ENCODE peak calls at places on chromosomes 3 and 15, in nine cellular contexts. C, Q, P, J, V, D, O, G and M are unnamed samples.

GRCh38 chr15:62545392-62546227 is 380.5 kb upstream of the C2CD4B start:
- DNase-seq in C (no peak), Q (peak; percentile 42), P (no peak), J (no peak), V (no peak), D (peak; percentile 58), O (peak; percentile 44), G (peak; percentile 80), M (peak; percentile 48)

GRCh38 chr3:19013879-19014278 is 134.4 kb upstream of the KCNH8 start:
- DNase-seq in C (no peak), Q (no peak), P (no peak), J (no peak), V (no peak), D (no peak), O (no peak), G (no peak), M (no peak)

GRCh38 chr3:37383323-37383722 is 208.9 kb upstream of the LRRFIP2 start:
- DNase-seq in C (no peak), Q (no peak), P (no peak), J (no peak), V (no peak), D (no peak), O (no peak), G (no peak), M (no peak)

GRCh38 chr15:55319537-55320325 is 709 bp downstream of the PIGB start:
- DNase-seq in C (no peak), Q (peak; percentile 5), P (no peak), J (no peak), V (peak; percentile 57), D (no peak), O (peak; percentile 4), G (peak; percentile 38), M (no peak)

GRCh38 chr3:190120161-190121060 is at the start of gene P3H2:
- DNase-seq in C (no peak), Q (peak; percentile 93), P (peak; percentile 14), J (peak; percentile 68), V (peak; percentile 77), D (peak; percentile 78), O (peak; percentile 77), G (peak; percentile 96), M (peak; percentile 87)

GRCh38 chr15:63401078-63401477 is 19.4 kb upstream of the CA12 start:
- DNase-seq in C (no peak), Q (no peak), P (peak; percentile 45), J (no peak), V (no peak), D (no peak), O (no peak), G (no peak), M (no peak)

GRCh38 chr3:64223809-64224570 is 1.3 kb downstream of the PRICKLE2 start:
- DNase-seq in C (no peak), Q (peak; percentile 62), P (no peak), J (no peak), V (no peak), D (no peak), O (no peak), G (peak; percentile 66), M (no peak)

GRCh38 chr15:73345658-73346057 is 23.1 kb downstream of the HCN4 start:
- DNase-seq in C (no peak), Q (no peak), P (no peak), J (no peak), V (no peak), D (no peak), O (no peak), G (no peak), M (no peak)

GRCh38 chr3:133457025-133457424 is 57.2 kb downstream of the BFSP2 start:
- DNase-seq in C (no peak), Q (no peak), P (no peak), J (no peak), V (no peak), D (no peak), O (no peak), G (no peak), M (no peak)

GRCh38 chr15:27692438-27692837 is 406.7 kb downstream of the OCA2 start:
- DNase-seq in C (no peak), Q (no peak), P (no peak), J (no peak), V (no peak), D (no peak), O (no peak), G (no peak), M (no peak)

GRCh38 chr3:48952510-48953118 is 34.0 kb downstream of the ARIH2 start:
- DNase-seq in C (peak; percentile 41), Q (no peak), P (no peak), J (no peak), V (peak; percentile 48), D (peak; percentile 36), O (no peak), G (peak; percentile 33), M (peak; percentile 44)

GRCh38 chr3:10160346-10160745 is 4.4 kb upstream of the IRAK2 start:
- DNase-seq in C (no peak), Q (no peak), P (no peak), J (no peak), V (no peak), D (no peak), O (peak; percentile 34), G (no peak), M (no peak)

GRCh38 chr3:127799476-127800222 is 22.7 kb downstream of the MGLL start:
- DNase-seq in C (no peak), Q (peak; percentile 97), P (no peak), J (no peak), V (no peak), D (no peak), O (no peak), G (peak; percentile 72), M (no peak)

GRCh38 chr3:127787966-127788365 is 34.3 kb downstream of the MGLL start:
- DNase-seq in C (no peak), Q (no peak), P (no peak), J (no peak), V (no peak), D (no peak), O (no peak), G (no peak), M (no peak)

GRCh38 chr3:30299674-30300423 is 306.6 kb upstream of the TGFBR2 start:
- DNase-seq in C (no peak), Q (peak; percentile 84), P (no peak), J (no peak), V (no peak), D (no peak), O (no peak), G (no peak), M (no peak)

GRCh38 chr15:60798821-60799220 is 319.9 kb upstream of the ICE2 start:
- DNase-seq in C (no peak), Q (peak; percentile 79), P (peak; percentile 71), J (no peak), V (peak; percentile 48), D (no peak), O (peak; percentile 39), G (peak; percentile 75), M (no peak)

GRCh38 chr15:40069178-40070165 is 30.5 kb upstream of the SRP14 start:
- DNase-seq in C (no peak), Q (no peak), P (no peak), J (peak; percentile 23), V (peak; percentile 80), D (peak; percentile 92), O (peak; percentile 92), G (peak; percentile 72), M (peak; percentile 97)

GRCh38 chr3:156493887-156494286 is 61.0 kb downstream of the SSR3 start:
- DNase-seq in C (no peak), Q (no peak), P (no peak), J (no peak), V (no peak), D (no peak), O (no peak), G (no peak), M (no peak)

GRCh38 chr3:77530870-77531269 is 491.0 kb downstream of the ROBO2 start:
- DNase-seq in C (no peak), Q (peak; percentile 29), P (no peak), J (no peak), V (no peak), D (no peak), O (no peak), G (no peak), M (no peak)

GRCh38 chr3:69406156-69406555 is 20.3 kb upstream of the FRMD4B start:
- DNase-seq in C (no peak), Q (no peak), P (no peak), J (no peak), V (no peak), D (peak; percentile 54), O (no peak), G (peak; percentile 76), M (no peak)

GRCh38 chr3:138078901-138079344 is 36.5 kb downstream of the DZIP1L start:
- DNase-seq in C (no peak), Q (peak; percentile 99), P (peak; percentile 33), J (no peak), V (no peak), D (no peak), O (peak; percentile 59), G (peak; percentile 94), M (no peak)

GRCh38 chr15:43966646-43967045 is 139.8 kb downstream of the WDR76 start:
- DNase-seq in C (no peak), Q (peak; percentile 54), P (no peak), J (no peak), V (no peak), D (no peak), O (no peak), G (no peak), M (no peak)

GRCh38 chr3:69811452-69812401 is 72.5 kb downstream of the MITF start:
- DNase-seq in C (no peak), Q (no peak), P (no peak), J (no peak), V (no peak), D (no peak), O (no peak), G (no peak), M (no peak)

GRCh38 chr3:160168290-160168689 is 56.9 kb upstream of the C3orf80 start:
- DNase-seq in C (no peak), Q (no peak), P (no peak), J (no peak), V (no peak), D (no peak), O (no peak), G (no peak), M (no peak)

GRCh38 chr15:74631935-74632560 is 16.4 kb downstream of the CLK3 start:
- DNase-seq in C (peak; percentile 53), Q (peak; percentile 45), P (peak; percentile 33), J (no peak), V (peak; percentile 81), D (peak; percentile 59), O (no peak), G (peak; percentile 59), M (peak; percentile 74)

GRCh38 chr15:101022306-101022705 is 103.1 kb downstream of the LRRK1 start:
- DNase-seq in C (no peak), Q (no peak), P (no peak), J (no peak), V (no peak), D (no peak), O (no peak), G (no peak), M (peak; percentile 27)

GRCh38 chr15:64558460-64559179 is 98.2 kb downstream of the ZNF609 start:
- DNase-seq in C (no peak), Q (peak; percentile 24), P (no peak), J (no peak), V (no peak), D (no peak), O (no peak), G (peak; percentile 47), M (no peak)

GRCh38 chr15:69075467-69075866 is 61.0 kb downstream of the NOX5 start:
- DNase-seq in C (no peak), Q (no peak), P (no peak), J (no peak), V (no peak), D (no peak), O (no peak), G (peak; percentile 72), M (no peak)